ENCODE peak calls at places on chromosomes 4 and X, in five cellular contexts. O is sigmoid colon, G is fibroblast of the aortic adventitia, T is fibroblast of lung, Z is astrocyte. K is an unnamed sample.

GRCh38 chr4:100362363-100362762 is 155.5 kb downstream of the EMCN start:
- DNase-seq in Z (peak; percentile 22), O (no peak), T (no peak), G (peak; percentile 65), K (peak; percentile 20)

GRCh38 chrX:69268637-69269036 is 103.4 kb upstream of the PJA1 start:
- DNase-seq in Z (no peak), G (no peak), T (no peak), O (peak; percentile 0), K (no peak)

GRCh38 chrX:48573690-48574269 is 504 bp upstream of the RBM3 start:
- DNase-seq in Z (no peak), O (peak; percentile 75), T (no peak), G (no peak), K (no peak)

GRCh38 chr4:178105223-178105622 is 663.0 kb upstream of the AGA start:
- DNase-seq in Z (no peak), G (no peak), T (no peak), O (no peak), K (no peak)

GRCh38 chr4:110085131-110085530 is 113.3 kb downstream of the ELOVL6 start:
- DNase-seq in T (peak; percentile 73), Z (no peak), O (no peak), G (peak; percentile 45), K (peak; percentile 18)

GRCh38 chr4:20890752-20891151 is 190.5 kb downstream of the PACRGL start:
- DNase-seq in Z (no peak), O (no peak), T (no peak), G (no peak), K (peak; percentile 42)

GRCh38 chrX:139077303-139078131 is 366.0 kb upstream of the FGF13 start:
- DNase-seq in O (no peak), G (peak; percentile 61), Z (peak; percentile 72), T (peak; percentile 50), K (peak; percentile 82)

GRCh38 chr4:8307126-8307525 is 37.6 kb downstream of the HTRA3 start:
- DNase-seq in G (no peak), O (peak; percentile 68), T (no peak), Z (no peak), K (no peak)

GRCh38 chrX:20451936-20452335 is 185.2 kb upstream of the RPS6KA3 start:
- DNase-seq in G (no peak), T (no peak), O (no peak), Z (no peak), K (no peak)

GRCh38 chr4:152727784-152728183 is 48.0 kb upstream of the TMEM154 start:
- DNase-seq in G (no peak), Z (no peak), O (no peak), T (no peak), K (no peak)

GRCh38 chr4:965766-966134 is 7.6 kb downstream of the DGKQ start:
- DNase-seq in Z (no peak), O (no peak), G (no peak), T (no peak), K (no peak)

GRCh38 chr4:4860381-4860802 is 927 bp downstream of the MSX1 start:
- DNase-seq in Z (no peak), T (no peak), O (no peak), G (peak; percentile 48), K (no peak)

GRCh38 chr4:159047478-159048165 is 55.3 kb upstream of the RAPGEF2 start:
- DNase-seq in O (no peak), Z (peak; percentile 93), G (peak; percentile 79), T (peak; percentile 30), K (peak; percentile 16)

GRCh38 chr4:113881256-113881655 is 98.2 kb downstream of the ARSJ start:
- DNase-seq in Z (peak; percentile 35), G (peak; percentile 54), T (peak; percentile 25), O (no peak), K (peak; percentile 67)

GRCh38 chrX:68121835-68122234 is 311.5 kb downstream of the OPHN1 start:
- DNase-seq in G (no peak), T (no peak), Z (no peak), O (no peak), K (no peak)

GRCh38 chrX:57135287-57135686 is 1.9 kb downstream of the SPIN2A start:
- DNase-seq in Z (no peak), O (no peak), G (no peak), T (no peak), K (no peak)

GRCh38 chr4:151031831-151032605 is 16.9 kb upstream of the LRBA start:
- DNase-seq in G (peak; percentile 56), O (no peak), Z (peak; percentile 78), T (peak; percentile 13), K (peak; percentile 87)

GRCh38 chr4:73836373-73837269 is at the start of gene CXCL6:
- DNase-seq in Z (no peak), T (no peak), G (no peak), O (peak; percentile 71), K (peak; percentile 20)

GRCh38 chrX:144946696-144947095 is 300.6 kb upstream of the SPANXN1 start:
- DNase-seq in Z (no peak), T (no peak), O (no peak), G (peak; percentile 50), K (no peak)

GRCh38 chrX:134933248-134933647 is 57.5 kb upstream of the SMIM10 start:
- DNase-seq in G (peak; percentile 23), T (no peak), O (no peak), Z (no peak), K (no peak)

GRCh38 chrX:19513383-19513782 is 1.9 kb downstream of the MAP3K15 start:
- DNase-seq in O (no peak), Z (no peak), T (peak; percentile 20), G (no peak), K (peak; percentile 16)

GRCh38 chr4:18684932-18685331 is 663.4 kb upstream of the LCORL start:
- DNase-seq in T (no peak), Z (no peak), G (no peak), O (no peak), K (peak; percentile 3)

GRCh38 chr4:87819281-87819919 is 13.4 kb upstream of the MEPE start:
- DNase-seq in T (peak; percentile 67), O (no peak), G (peak; percentile 71), Z (peak; percentile 89), K (peak; percentile 95)

GRCh38 chr4:1449833-1450741 is 43.8 kb upstream of the NKX1-1 start:
- DNase-seq in O (peak; percentile 54), T (no peak), Z (no peak), G (no peak), K (no peak)

GRCh38 chr4:7411896-7412585 is 22.7 kb downstream of the PSAPL1 start:
- DNase-seq in O (peak; percentile 61), T (no peak), G (no peak), Z (no peak), K (no peak)

GRCh38 chrX:103211012-103211715 is 3.7 kb upstream of the BEX4 start:
- DNase-seq in T (peak; percentile 57), O (peak; percentile 63), G (peak; percentile 58), Z (peak; percentile 25), K (peak; percentile 53)

GRCh38 chrX:139642241-139642927 is 65.6 kb downstream of the MCF2 start:
- DNase-seq in T (peak; percentile 0), Z (peak; percentile 29), G (peak; percentile 16), O (no peak), K (peak; percentile 44)

GRCh38 chrX:65591206-65591605 is 56.6 kb upstream of the LAS1L start:
- DNase-seq in T (no peak), O (no peak), Z (no peak), G (no peak), K (no peak)

GRCh38 chr4:12724520-12724919 is 759.6 kb downstream of the RAB28 start:
- DNase-seq in T (no peak), O (no peak), G (peak; percentile 22), Z (no peak), K (peak; percentile 14)

GRCh38 chr4:72909461-72909860 is 160.1 kb downstream of the COX18 start:
- DNase-seq in T (no peak), O (no peak), Z (no peak), G (peak; percentile 34), K (peak; percentile 16)

GRCh38 chr4:54228064-54228527 is 997 bp upstream of the PDGFRA start:
- DNase-seq in T (peak; percentile 82), O (peak; percentile 89), Z (peak; percentile 57), G (peak; percentile 87), K (peak; percentile 72)

GRCh38 chr4:54226399-54227260 is 2.5 kb upstream of the PDGFRA start:
- DNase-seq in T (peak; percentile 89), O (peak; percentile 92), G (peak; percentile 90), Z (peak; percentile 60), K (no peak)

GRCh38 chr4:54227261-54228063 is 1.6 kb upstream of the PDGFRA start:
- DNase-seq in T (peak; percentile 86), O (peak; percentile 72), Z (peak; percentile 69), G (peak; percentile 83), K (peak; percentile 50)

GRCh38 chr4:54224960-54225670 is 4.0 kb upstream of the PDGFRA start:
- DNase-seq in T (no peak), O (no peak), Z (no peak), G (peak; percentile 26), K (no peak)

GRCh38 chr4:54225671-54226398 is 3.3 kb upstream of the PDGFRA start:
- DNase-seq in G (peak; percentile 59), O (no peak), Z (no peak), T (peak; percentile 34), K (no peak)
- H3K4me3 ChIP-seq in G (peak overlapping the region; percentile 96), O (peak overlapping the region; percentile 34), Z (peak overlapping the region; percentile 26), T (peak overlapping the region; percentile 95), K (peak overlapping the region; percentile 21)

GRCh38 chr4:182453830-182454229 is 210.6 kb downstream of the TENM3 start:
- DNase-seq in Z (no peak), T (no peak), G (no peak), O (no peak), K (no peak)

GRCh38 chr4:182449960-182450359 is 206.8 kb downstream of the TENM3 start:
- DNase-seq in O (no peak), Z (no peak), T (peak; percentile 26), G (peak; percentile 8), K (no peak)

GRCh38 chr4:182447938-182448280 is 204.7 kb downstream of the TENM3 start:
- DNase-seq in T (peak; percentile 23), O (no peak), G (peak; percentile 5), Z (no peak), K (no peak)

GRCh38 chr4:182448281-182449151 is 205.3 kb downstream of the TENM3 start:
- DNase-seq in G (peak; percentile 80), O (peak; percentile 98), Z (peak; percentile 90), T (peak; percentile 92), K (peak; percentile 94)

GRCh38 chr4:182449186-182449880 is 206.1 kb downstream of the TENM3 start:
- DNase-seq in G (peak; percentile 26), O (peak; percentile 85), T (peak; percentile 48), Z (peak; percentile 50), K (no peak)
- H3K4me3 ChIP-seq in G (peak overlapping the region; percentile 73), O (peak overlapping the region; percentile 86), T (peak overlapping the region; percentile 94), Z (peak overlapping the region; percentile 92), K (peak overlapping the region; percentile 70)

GRCh38 chr4:173930329-173930967 is 353.0 kb downstream of the FBXO8 start:
- DNase-seq in T (no peak), O (no peak), G (no peak), Z (no peak), K (no peak)

GRCh38 chr4:173929921-173930320 is 353.5 kb downstream of the FBXO8 start:
- DNase-seq in Z (no peak), T (no peak), O (no peak), G (no peak), K (no peak)

GRCh38 chr4:173934933-173935620 is 348.4 kb downstream of the FBXO8 start:
- DNase-seq in T (no peak), O (no peak), G (peak; percentile 52), Z (no peak), K (no peak)

GRCh38 chr4:173934201-173934600 is 349.3 kb downstream of the FBXO8 start:
- DNase-seq in Z (no peak), T (no peak), G (no peak), O (no peak), K (peak; percentile 74)

GRCh38 chr4:173932701-173933100 is 350.8 kb downstream of the FBXO8 start:
- DNase-seq in G (no peak), O (no peak), Z (no peak), T (no peak), K (no peak)
- H3K4me3 ChIP-seq in G (no peak overlapping the region), O (no peak overlapping the region), Z (no peak overlapping the region), T (no peak overlapping the region), K (no peak overlapping the region)

GRCh38 chr4:139278450-139278849 is 1.6 kb downstream of the MGARP start:
- DNase-seq in G (no peak), T (peak; percentile 31), O (no peak), Z (no peak), K (no peak)
- H3K4me3 ChIP-seq in G (no peak overlapping the region), T (peak overlapping the region; percentile 61), O (no peak overlapping the region), Z (peak overlapping the region; percentile 66), K (no peak overlapping the region)